ENCODE peak calls at places on chromosomes 16 and 17, in nine cellular contexts. S is NCI-H460; Y is DMS79; G is stimulated activated naive CD4-positive, alpha-beta T cell treated with Interleukin-2 at 50 U/mL for 16 hours; L is thoracic aorta; O is stimulated activated naive CD8-positive, alpha-beta T cell treated with anti-CD3 and anti-CD28 coated beads, Interleukin-15, Interleukin-2, amounts not matched to agents 100 U/mL and 50 U/mL, for 24 hours; Q is iPS-NIHi11; E is ureter; N is stimulated activated CD4-positive, alpha-beta T cell treated with anti-CD3 and anti-CD28 coated beads, Interleukin-15, amount 100 ng/mL, for 1 hour. M is an unnamed sample.

GRCh38 chr17:76382305-76382802 is 2.1 kb upstream of the SPHK1 start:
- DNase-seq in S (no peak), Y (no peak), G (no peak), L (no peak), O (peak; percentile 50), Q (peak; percentile 77), E (no peak), N (no peak), M (no peak)

GRCh38 chr16:28495098-28495793 is 803 bp downstream of the APOBR start:
- DNase-seq in S (no peak), Y (no peak), G (no peak), L (no peak), O (no peak), Q (no peak), E (no peak), N (no peak), M (no peak)

GRCh38 chr16:2838928-2839327 is 8.8 kb downstream of the ZG16B start:
- DNase-seq in S (peak; percentile 41), Y (peak; percentile 23), G (peak; percentile 34), L (no peak), O (peak; percentile 72), Q (peak; percentile 92), E (no peak), N (no peak), M (peak; percentile 48)

GRCh38 chr17:21283482-21284318 is 811 bp upstream of the MAP2K3 start:
- DNase-seq in S (no peak), Y (no peak), G (peak; percentile 57), L (no peak), O (peak; percentile 64), Q (no peak), E (no peak), N (no peak), M (no peak)

GRCh38 chr16:23729503-23730424 is 16.7 kb upstream of the ERN2 start:
- DNase-seq in S (peak; percentile 36), Y (no peak), G (no peak), L (no peak), O (no peak), Q (peak; percentile 56), E (peak; percentile 69), N (no peak), M (no peak)

GRCh38 chr16:77433146-77433545 is 1.7 kb downstream of the ADAMTS18 start:
- DNase-seq in S (no peak), Y (no peak), G (no peak), L (no peak), O (no peak), Q (no peak), E (no peak), N (no peak), M (no peak)

GRCh38 chr16:1706386-1707192 is 594 bp downstream of the MAPK8IP3 start:
- DNase-seq in S (no peak), Y (no peak), G (peak; percentile 54), L (no peak), O (peak; percentile 44), Q (peak; percentile 59), E (no peak), N (no peak), M (peak; percentile 25)

GRCh38 chr16:80659865-80660264 is 119.1 kb downstream of the DYNLRB2 start:
- DNase-seq in S (no peak), Y (no peak), G (no peak), L (no peak), O (no peak), Q (no peak), E (no peak), N (no peak), M (no peak)

GRCh38 chr16:88340755-88341150 is 42.0 kb upstream of the ZNF469 start:
- DNase-seq in S (no peak), Y (no peak), G (no peak), L (no peak), O (no peak), Q (no peak), E (no peak), N (no peak), M (no peak)

GRCh38 chr17:63785556-63785955 is 11.6 kb downstream of the DDX42 start:
- DNase-seq in S (no peak), Y (no peak), G (no peak), L (no peak), O (no peak), Q (no peak), E (no peak), N (no peak), M (no peak)

GRCh38 chr16:67396159-67396774 is 3.0 kb upstream of the TPPP3 start:
- DNase-seq in S (peak; percentile 36), Y (peak; percentile 73), G (no peak), L (peak; percentile 58), O (no peak), Q (peak; percentile 89), E (peak; percentile 83), N (no peak), M (no peak)

GRCh38 chr17:73949903-73950302 is 253.6 kb upstream of the RPL38 start:
- DNase-seq in S (no peak), Y (no peak), G (no peak), L (no peak), O (no peak), Q (no peak), E (no peak), N (no peak), M (no peak)

GRCh38 chr17:27609606-27610303 is 21.2 kb upstream of the LGALS9 start:
- DNase-seq in S (peak; percentile 37), Y (no peak), G (no peak), L (no peak), O (no peak), Q (peak; percentile 53), E (no peak), N (no peak), M (no peak)

GRCh38 chr17:57366558-57367351 is 110.4 kb downstream of the MSI2 start:
- DNase-seq in S (peak; percentile 31), Y (no peak), G (no peak), L (no peak), O (no peak), Q (no peak), E (no peak), N (no peak), M (no peak)

GRCh38 chr17:77879896-77880280 is 78.6 kb upstream of the TNRC6C start:
- DNase-seq in S (no peak), Y (no peak), G (no peak), L (no peak), O (no peak), Q (no peak), E (no peak), N (no peak), M (no peak)

GRCh38 chr16:12868169-12868568 is 33.2 kb upstream of the SHISA9 start:
- DNase-seq in S (no peak), Y (peak; percentile 85), G (no peak), L (no peak), O (no peak), Q (no peak), E (no peak), N (no peak), M (no peak)

GRCh38 chr17:77744268-77744988 is 214.1 kb upstream of the TNRC6C start:
- DNase-seq in S (no peak), Y (no peak), G (no peak), L (no peak), O (no peak), Q (no peak), E (no peak), N (no peak), M (no peak)

GRCh38 chr17:58387834-58388233 is 29.5 kb downstream of the RNF43 start:
- DNase-seq in S (no peak), Y (no peak), G (peak; percentile 3), L (no peak), O (no peak), Q (no peak), E (no peak), N (no peak), M (no peak)

GRCh38 chr17:78325076-78325712 is 34.7 kb downstream of the SOCS3 start:
- DNase-seq in S (peak; percentile 44), Y (no peak), G (no peak), L (no peak), O (no peak), Q (no peak), E (peak; percentile 72), N (no peak), M (no peak)

GRCh38 chr17:72580321-72581127 is 459.7 kb downstream of the SOX9 start:
- DNase-seq in S (no peak), Y (peak; percentile 66), G (no peak), L (no peak), O (no peak), Q (no peak), E (peak; percentile 61), N (no peak), M (no peak)

GRCh38 chr16:85028638-85029412 is 1.2 kb downstream of the KIAA0513 start:
- DNase-seq in S (no peak), Y (no peak), G (peak; percentile 74), L (no peak), O (peak; percentile 72), Q (no peak), E (peak; percentile 76), N (peak; percentile 49), M (peak; percentile 64)

GRCh38 chr16:86027366-86028126 is 128.6 kb downstream of the IRF8 start:
- DNase-seq in S (no peak), Y (peak; percentile 27), G (no peak), L (no peak), O (no peak), Q (no peak), E (no peak), N (no peak), M (no peak)